ENCODE peak calls at places on chromosomes 1 and 21, in seven cellular contexts. Y is neuronal stem cell, A is GM23338, R is colonic mucosa, B is stomach, W is GM23248, Q is astrocyte. P is an unnamed sample.

GRCh38 chr1:35461966-35462651 is 95.1 kb downstream of the KIAA0319L start:
- DNase-seq in Y (no peak), A (no peak), R (no peak), B (no peak), W (no peak), Q (no peak), P (no peak)

GRCh38 chr21:15282666-15283065 is 217.9 kb upstream of the NRIP1 start:
- DNase-seq in Y (no peak), A (no peak), R (no peak), B (no peak), W (no peak), Q (peak; percentile 14), P (no peak)

GRCh38 chr1:70997793-70998192 is 49.8 kb downstream of the PTGER3 start:
- DNase-seq in Y (no peak), A (no peak), R (no peak), B (no peak), W (no peak), Q (no peak), P (no peak)

GRCh38 chr1:205994342-205994741 is 8.9 kb downstream of the RAB7B start:
- DNase-seq in Y (no peak), A (no peak), R (no peak), B (no peak), W (no peak), Q (no peak), P (no peak)

GRCh38 chr1:75373542-75374159 is 237.3 kb downstream of the SLC44A5 start:
- DNase-seq in Y (no peak), A (no peak), R (no peak), B (no peak), W (no peak), Q (no peak), P (no peak)

GRCh38 chr1:116318897-116319296 is 54.1 kb upstream of the ATP1A1 start:
- DNase-seq in Y (no peak), A (no peak), R (no peak), B (no peak), W (no peak), Q (no peak), P (peak; percentile 90)

GRCh38 chr1:9768983-9769382 is 54.8 kb downstream of the CLSTN1 start:
- DNase-seq in Y (no peak), A (no peak), R (no peak), B (no peak), W (no peak), Q (no peak), P (no peak)

GRCh38 chr1:94396356-94396755 is 21.8 kb upstream of the ABCD3 start:
- DNase-seq in Y (no peak), A (peak; percentile 78), R (no peak), B (no peak), W (no peak), Q (no peak), P (no peak)

GRCh38 chr1:208175508-208175895 is 68.7 kb downstream of the PLXNA2 start:
- DNase-seq in Y (no peak), A (no peak), R (no peak), B (no peak), W (no peak), Q (no peak), P (no peak)

GRCh38 chr1:2294033-2294640 is 66.0 kb downstream of the SKI start:
- DNase-seq in Y (no peak), A (no peak), R (no peak), B (no peak), W (peak; percentile 66), Q (no peak), P (no peak)

GRCh38 chr1:118985611-118986290 is 2.4 kb downstream of the TBX15 start:
- DNase-seq in Y (no peak), A (peak; percentile 43), R (no peak), B (no peak), W (peak; percentile 74), Q (no peak), P (no peak)

GRCh38 chr21:18155508-18156193 is 89.0 kb upstream of the CHODL start:
- DNase-seq in Y (peak; percentile 26), A (peak; percentile 80), R (no peak), B (no peak), W (no peak), Q (peak; percentile 36), P (peak; percentile 2)

GRCh38 chr1:57254006-57254405 is 169.9 kb downstream of the DAB1 start:
- DNase-seq in Y (no peak), A (no peak), R (no peak), B (no peak), W (peak; percentile 93), Q (peak; percentile 41), P (no peak)

GRCh38 chr1:203537806-203538464 is 44.0 kb downstream of the OPTC start:
- DNase-seq in Y (no peak), A (no peak), R (peak; percentile 29), B (peak; percentile 89), W (peak; percentile 74), Q (peak; percentile 67), P (peak; percentile 46)

GRCh38 chr1:87402192-87403046 is 73.7 kb downstream of the LMO4 start:
- DNase-seq in Y (no peak), A (no peak), R (no peak), B (no peak), W (peak; percentile 55), Q (peak; percentile 87), P (no peak)

GRCh38 chr1:235763962-235764361 is 102.7 kb downstream of the LYST start:
- DNase-seq in Y (no peak), A (no peak), R (no peak), B (no peak), W (no peak), Q (no peak), P (no peak)

GRCh38 chr1:227774721-227775665 is 39.8 kb downstream of the SNAP47 start:
- DNase-seq in Y (no peak), A (no peak), R (no peak), B (no peak), W (peak; percentile 82), Q (peak; percentile 83), P (no peak)

GRCh38 chr1:241532864-241533263 is 686 bp downstream of the KMO start:
- DNase-seq in Y (no peak), A (no peak), R (no peak), B (no peak), W (no peak), Q (no peak), P (peak; percentile 8)

GRCh38 chr1:79128726-79129125 is 122.2 kb upstream of the ADGRL4 start:
- DNase-seq in Y (no peak), A (no peak), R (no peak), B (no peak), W (peak; percentile 71), Q (peak; percentile 78), P (no peak)

GRCh38 chr1:36352910-36353878 is 29.7 kb upstream of the EVA1B start:
- DNase-seq in Y (no peak), A (no peak), R (no peak), B (no peak), W (peak; percentile 90), Q (peak; percentile 78), P (no peak)

GRCh38 chr1:197675475-197676324 is 99.6 kb downstream of the DENND1B start:
- DNase-seq in Y (no peak), A (peak; percentile 30), R (peak; percentile 25), B (no peak), W (peak; percentile 52), Q (no peak), P (peak; percentile 49)

GRCh38 chr1:244952940-244953339 is 88.6 kb upstream of the HNRNPU start:
- DNase-seq in Y (no peak), A (no peak), R (peak; percentile 89), B (no peak), W (no peak), Q (no peak), P (peak; percentile 93)
- H3K27ac ChIP-seq in Y (no peak overlapping the region), A (no peak overlapping the region), R (peak overlapping the region; percentile 3), B (no peak overlapping the region), W (no peak overlapping the region), Q (no peak overlapping the region), P (peak overlapping the region; percentile 83)

GRCh38 chr1:27394282-27394658 is 1.8 kb downstream of the GPR3 start:
- DNase-seq in Y (no peak), A (no peak), R (no peak), B (no peak), W (no peak), Q (no peak), P (no peak)

GRCh38 chr1:27393641-27394281 is 1.3 kb downstream of the GPR3 start:
- DNase-seq in Y (no peak), A (no peak), R (no peak), B (no peak), W (no peak), Q (no peak), P (no peak)

GRCh38 chr1:27392778-27393635 is 585 bp downstream of the GPR3 start:
- DNase-seq in Y (no peak), A (peak; percentile 72), R (no peak), B (no peak), W (no peak), Q (no peak), P (no peak)

GRCh38 chr1:27391511-27392095 is 819 bp upstream of the GPR3 start:
- DNase-seq in Y (no peak), A (peak; percentile 90), R (peak; percentile 68), B (peak; percentile 46), W (peak; percentile 78), Q (peak; percentile 56), P (no peak)

DNA sequence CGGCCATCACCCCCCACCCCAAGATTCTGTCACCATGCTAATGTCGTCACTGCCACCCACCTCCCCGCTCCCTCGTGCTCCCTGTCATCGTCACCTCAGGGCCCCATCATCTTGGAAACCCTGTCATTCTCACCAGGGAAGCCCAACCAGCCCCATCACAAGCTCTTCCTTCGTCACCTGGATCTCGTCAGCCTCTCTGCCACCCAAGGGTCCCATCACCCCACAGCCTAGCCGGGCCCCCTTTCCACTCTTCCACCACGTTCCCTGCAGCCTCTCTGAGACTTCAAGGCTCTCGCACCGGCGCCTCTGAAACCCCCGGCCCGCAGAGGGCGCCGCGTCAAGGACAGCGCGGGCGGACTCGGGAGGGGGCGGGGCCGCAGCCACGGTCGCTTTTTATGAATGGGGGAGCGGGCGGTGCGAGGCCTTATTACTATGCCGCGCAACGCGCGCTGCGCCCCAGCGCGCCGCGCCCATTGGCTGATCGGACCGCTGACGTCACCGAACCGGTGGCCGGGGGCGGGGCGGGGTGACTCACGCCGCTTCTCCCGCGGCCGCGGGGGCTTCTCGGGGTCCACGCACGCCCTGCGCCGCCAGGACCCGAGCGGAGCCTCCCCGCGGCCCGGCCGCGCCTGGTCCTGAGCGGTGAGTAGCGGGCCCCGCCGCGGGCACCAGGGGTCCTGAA is at the start of gene GPR3:
- DNase-seq in Y (peak; percentile 89), A (peak; percentile 97), R (peak; percentile 93), B (peak; percentile 92), W (peak; percentile 97), Q (peak; percentile 70), P (peak; percentile 79)
- H3K4me3 ChIP-seq in Y (peak within 1 kb of the TSS; percentile 90), A (peak within 1 kb of the TSS; percentile 94), R (peak within 1 kb of the TSS; percentile 58), B (peak within 1 kb of the TSS; percentile 44), W (peak within 1 kb of the TSS; percentile 90), Q (peak within 1 kb of the TSS; percentile 72), P (peak within 1 kb of the TSS; percentile 43)

GRCh38 chr1:234555390-234556112 is 54.4 kb downstream of the IRF2BP2 start:
- DNase-seq in Y (no peak), A (no peak), R (no peak), B (no peak), W (no peak), Q (no peak), P (no peak)
- H3K27ac ChIP-seq in Y (no peak overlapping the region), A (no peak overlapping the region), R (no peak overlapping the region), B (peak overlapping the region; percentile 63), W (no peak overlapping the region), Q (no peak overlapping the region), P (no peak overlapping the region)

DNA sequence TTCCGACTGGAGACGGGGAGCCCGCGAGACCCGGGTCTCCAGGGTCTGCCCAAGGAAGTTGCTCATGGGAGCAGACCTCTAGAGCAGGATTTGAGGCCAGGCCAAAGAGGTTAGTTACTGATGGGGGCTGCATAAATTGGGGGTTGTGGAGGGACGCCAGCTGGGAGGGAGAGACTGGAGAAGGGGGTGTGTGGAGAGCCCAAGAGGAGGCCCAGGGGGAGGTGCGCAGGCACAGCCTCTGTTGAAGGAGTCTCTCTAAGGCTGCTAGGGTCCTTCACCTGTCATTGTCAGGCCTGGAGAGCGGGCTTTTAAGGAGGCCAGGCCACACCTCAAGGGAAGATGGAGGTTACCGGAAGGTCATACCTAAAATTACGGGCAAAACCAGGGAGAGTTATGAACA is 363 bp downstream of the PLA2G5 start:
- DNase-seq in Y (no peak), A (no peak), R (peak; percentile 9), B (no peak), W (no peak), Q (no peak), P (no peak)
- H3K4me3 ChIP-seq in Y (no peak overlapping the region), A (no peak overlapping the region), R (no peak overlapping the region), B (peak overlapping the region; percentile 32), W (no peak overlapping the region), Q (no peak overlapping the region), P (no peak overlapping the region)